ENCODE peak calls at places on chromosomes 16 and 17, in seven cellular contexts. Q is upper lobe of right lung; Z is fibroblast of lung; H is CD8-positive, alpha-beta T cell; C is NCI-H1930; D is effector memory CD4-positive, alpha-beta T cell; F is EL. V is an unnamed sample.
A peak's percentile ranks its signal among the peaks of the same experiment; 100 is the strongest.

GRCh38 chr17:53794875-53795274 is 27.9 kb upstream of the KIF2B start:
- DNase-seq in Q (no peak), Z (no peak), H (no peak), C (no peak), D (no peak), F (no peak), V (no peak)

GRCh38 chr16:4293822-4294457 is 21.1 kb upstream of the TFAP4 start:
- DNase-seq in Q (peak; percentile 75), Z (peak; percentile 84), H (no peak), C (no peak), D (no peak), F (peak; percentile 61), V (peak; percentile 79)

GRCh38 chr16:46612121-46612520 is 9.1 kb downstream of the SHCBP1 start:
- DNase-seq in Q (no peak), Z (no peak), H (no peak), C (no peak), D (no peak), F (no peak), V (no peak)

GRCh38 chr17:4230142-4230541 is 33.6 kb downstream of the ANKFY1 start:
- DNase-seq in Q (no peak), Z (peak; percentile 99), H (no peak), C (no peak), D (no peak), F (peak; percentile 96), V (peak; percentile 84)

GRCh38 chr17:80663783-80664206 is 119.2 kb downstream of the RPTOR start:
- DNase-seq in Q (no peak), Z (peak; percentile 81), H (peak; percentile 30), C (no peak), D (no peak), F (no peak), V (peak; percentile 76)

GRCh38 chr17:67121317-67121887 is 77.0 kb downstream of the CACNG1 start:
- DNase-seq in Q (no peak), Z (peak; percentile 49), H (no peak), C (no peak), D (no peak), F (no peak), V (no peak)

GRCh38 chr17:53313746-53314145 is 509.0 kb upstream of the KIF2B start:
- DNase-seq in Q (no peak), Z (peak; percentile 7), H (no peak), C (no peak), D (no peak), F (peak; percentile 2), V (no peak)

GRCh38 chr16:86984975-86985655 is 332.1 kb downstream of the C16orf95 start:
- DNase-seq in Q (no peak), Z (no peak), H (no peak), C (no peak), D (no peak), F (no peak), V (peak; percentile 57)

GRCh38 chr16:90032664-90033346 is 13.5 kb upstream of the DBNDD1 start:
- DNase-seq in Q (no peak), Z (peak; percentile 63), H (no peak), C (no peak), D (no peak), F (peak; percentile 41), V (no peak)

GRCh38 chr17:42797067-42798007 is 1.2 kb downstream of the COA3 start:
- DNase-seq in Q (no peak), Z (no peak), H (no peak), C (no peak), D (no peak), F (no peak), V (no peak)

GRCh38 chr17:70184770-70185169 is 15.4 kb downstream of the KCNJ2 start:
- DNase-seq in Q (no peak), Z (peak; percentile 60), H (no peak), C (no peak), D (no peak), F (peak; percentile 67), V (peak; percentile 27)

GRCh38 chr17:31415004-31415454 is 23.6 kb downstream of the RAB11FIP4 start:
- DNase-seq in Q (no peak), Z (no peak), H (no peak), C (no peak), D (no peak), F (no peak), V (no peak)

GRCh38 chr16:4272114-4272954 is 489 bp downstream of the TFAP4 start:
- DNase-seq in Q (peak; percentile 84), Z (peak; percentile 28), H (peak; percentile 31), C (no peak), D (no peak), F (peak; percentile 45), V (peak; percentile 65)

GRCh38 chr17:27810211-27810901 is 10.0 kb upstream of the NOS2 start:
- DNase-seq in Q (no peak), Z (no peak), H (no peak), C (no peak), D (no peak), F (no peak), V (no peak)

GRCh38 chr17:44610871-44611270 is 45.4 kb upstream of the MEIOC start:
- DNase-seq in Q (no peak), Z (no peak), H (no peak), C (no peak), D (no peak), F (peak; percentile 33), V (peak; percentile 13)

GRCh38 chr17:83113381-83113780 is 34.0 kb downstream of the METRNL start:
- DNase-seq in Q (no peak), Z (no peak), H (no peak), C (no peak), D (no peak), F (no peak), V (no peak)

GRCh38 chr16:13873835-13874438 is 46.0 kb upstream of the ERCC4 start:
- DNase-seq in Q (no peak), Z (peak; percentile 29), H (no peak), C (peak; percentile 32), D (no peak), F (peak; percentile 14), V (peak; percentile 10)

GRCh38 chr17:74478369-74479100 is 12.1 kb downstream of the CD300A start:
- DNase-seq in Q (no peak), Z (no peak), H (no peak), C (no peak), D (no peak), F (no peak), V (no peak)

GRCh38 chr16:77971306-77972131 is 50.8 kb upstream of the CLEC3A start:
- DNase-seq in Q (peak; percentile 89), Z (peak; percentile 84), H (peak; percentile 67), C (peak; percentile 66), D (peak; percentile 27), F (peak; percentile 43), V (peak; percentile 70)

GRCh38 chr16:86558355-86559193 is 3.5 kb upstream of the MTHFSD start:
- DNase-seq in Q (no peak), Z (no peak), H (no peak), C (no peak), D (no peak), F (no peak), V (no peak)

GRCh38 chr17:3959295-3959899 is 4.8 kb downstream of the ATP2A3 start:
- DNase-seq in Q (no peak), Z (peak; percentile 76), H (no peak), C (peak; percentile 22), D (no peak), F (peak; percentile 53), V (peak; percentile 92)

GRCh38 chr17:68403122-68403521 is 54.2 kb downstream of the WIPI1 start:
- DNase-seq in Q (no peak), Z (no peak), H (no peak), C (no peak), D (no peak), F (no peak), V (no peak)

GRCh38 chr17:48420823-48421222 is 9.2 kb downstream of the SKAP1 start:
- DNase-seq in Q (no peak), Z (no peak), H (no peak), C (no peak), D (no peak), F (no peak), V (no peak)

GRCh38 chr17:75722076-75722475 is 817 bp downstream of the ITGB4 start:
- DNase-seq in Q (no peak), Z (no peak), H (no peak), C (no peak), D (no peak), F (no peak), V (no peak)

GRCh38 chr16:28556914-28557320 is 3.2 kb downstream of the SGF29 start:
- DNase-seq in Q (no peak), Z (no peak), H (no peak), C (no peak), D (no peak), F (no peak), V (no peak)

GRCh38 chr16:29811896-29812665 is at the start of gene PRRT2:
- DNase-seq in Q (no peak), Z (no peak), H (no peak), C (peak; percentile 83), D (no peak), F (peak; percentile 55), V (peak; percentile 53)

GRCh38 chr17:12727076-12727750 is 61.5 kb downstream of the MYOCD start:
- DNase-seq in Q (no peak), Z (peak; percentile 90), H (no peak), C (no peak), D (no peak), F (peak; percentile 56), V (peak; percentile 44)

GRCh38 chr16:25875956-25876608 is 184.3 kb downstream of the HS3ST4 start:
- DNase-seq in Q (no peak), Z (no peak), H (no peak), C (no peak), D (no peak), F (no peak), V (no peak)

GRCh38 chr16:28181557-28181914 is 30.2 kb downstream of the XPO6 start:
- DNase-seq in Q (no peak), Z (peak; percentile 93), H (no peak), C (no peak), D (no peak), F (peak; percentile 97), V (peak; percentile 74)

GRCh38 chr17:75130632-75131277 is 787 bp downstream of the NT5C start:
- DNase-seq in Q (peak; percentile 76), Z (peak; percentile 60), H (no peak), C (peak; percentile 66), D (no peak), F (peak; percentile 71), V (peak; percentile 80)

GRCh38 chr17:559699-560378 is 154.8 kb downstream of the VPS53 start:
- DNase-seq in Q (no peak), Z (peak; percentile 90), H (no peak), C (no peak), D (no peak), F (peak; percentile 94), V (peak; percentile 81)

GRCh38 chr16:84115919-84116719 is 623 bp downstream of the MBTPS1 start:
- DNase-seq in Q (no peak), Z (peak; percentile 41), H (peak; percentile 37), C (no peak), D (peak; percentile 54), F (peak; percentile 46), V (no peak)

V was measured in AG08396.